ENCODE peak calls at places on chromosomes 11 and 22, in ten cellular contexts. U is WTC11; Q is stimulated activated CD4-positive, alpha-beta T cell treated with anti-CD3 and anti-CD28 coated beads, TNF-alpha, amount 100 ng/mL, for 4 hours; K is spleen; A is cardiac fibroblast; F is HCT116; O is activated T-cell treated with anti-CD3 and anti-CD28 coated beads, Interleukin-2, amount 50 U/mL, for 1 hour; V is iPS-NIHi11; S is activated CD8-positive, alpha-beta T cell treated with anti-CD3 and anti-CD28 coated beads, Interleukin-2, amount 10 ng/mL, durations not matched to agents 7 days and 5 days; I is ELF-1. R is an unnamed sample.
A peak's percentile ranks its signal among the peaks of the same experiment; 100 is the strongest.

GRCh38 chr11:78699606-78700005 is 124.9 kb upstream of the NARS2 start:
- DNase-seq in U (no peak), Q (no peak), I (no peak), K (no peak), V (no peak), O (no peak), S (no peak), F (no peak), A (no peak), R (no peak)

GRCh38 chr22:26398741-26399153 is 30.3 kb upstream of the ASPHD2 start:
- DNase-seq in I (peak; percentile 64), S (peak; percentile 66), U (peak; percentile 55), K (no peak), V (peak; percentile 59), O (peak; percentile 29), Q (peak; percentile 12), F (peak; percentile 41), A (peak; percentile 91), R (peak; percentile 72)

GRCh38 chr11:113877673-113878060 is 2.3 kb upstream of the USP28 start:
- DNase-seq in O (no peak), U (no peak), Q (no peak), S (no peak), F (no peak), I (no peak), A (no peak), V (no peak), K (no peak), R (no peak)

GRCh38 chr11:113817626-113818025 is 38.0 kb downstream of the CLDN25 start:
- DNase-seq in S (no peak), V (no peak), I (no peak), Q (no peak), U (no peak), K (no peak), A (no peak), F (no peak), O (no peak), R (no peak)

GRCh38 chr22:26610072-26610958 is 7.5 kb downstream of the CRYBB1 start:
- DNase-seq in V (no peak), K (peak; percentile 74), U (no peak), S (peak; percentile 78), I (no peak), F (no peak), O (peak; percentile 27), A (peak; percentile 95), Q (no peak), R (no peak)

GRCh38 chr22:27633296-27633871 is 168.2 kb downstream of the MN1 start:
- DNase-seq in F (no peak), K (no peak), A (no peak), U (no peak), Q (no peak), O (no peak), V (no peak), S (no peak), I (no peak), R (no peak)

GRCh38 chr11:23688835-23689234 is 808.0 kb upstream of the LUZP2 start:
- DNase-seq in A (peak; percentile 41), F (no peak), V (no peak), O (no peak), K (no peak), I (no peak), U (no peak), S (no peak), Q (no peak), R (no peak)

GRCh38 chr22:27748355-27749168 is 53.0 kb downstream of the MN1 start:
- DNase-seq in U (peak; percentile 62), S (no peak), I (peak; percentile 42), V (peak; percentile 64), A (peak; percentile 79), K (peak; percentile 17), O (no peak), Q (no peak), F (no peak), R (peak; percentile 69)

GRCh38 chr11:126361400-126361799 is 5.9 kb downstream of the ST3GAL4 start:
- DNase-seq in K (peak; percentile 75), V (no peak), U (no peak), A (no peak), F (no peak), O (no peak), I (no peak), S (no peak), Q (no peak), R (peak; percentile 59)

GRCh38 chr11:28679795-28680194 is 571.6 kb downstream of the METTL15 start:
- DNase-seq in S (no peak), U (no peak), A (peak; percentile 88), I (no peak), O (no peak), Q (no peak), K (no peak), F (no peak), V (no peak), R (no peak)

GRCh38 chr11:65861533-65862183 is 1.4 kb downstream of the MUS81 start:
- DNase-seq in F (no peak), Q (no peak), K (peak; percentile 80), O (no peak), I (no peak), V (no peak), U (no peak), S (no peak), A (no peak), R (peak; percentile 70)

GRCh38 chr11:120354068-120354467 is 17.9 kb downstream of the ARHGEF12 start:
- DNase-seq in O (no peak), U (no peak), I (peak; percentile 76), Q (no peak), K (no peak), A (peak; percentile 43), S (no peak), F (no peak), V (no peak), R (no peak)

GRCh38 chr11:64591257-64592233 is 525 bp downstream of the SLC22A12 start:
- DNase-seq in F (no peak), I (no peak), O (no peak), A (no peak), Q (no peak), U (no peak), V (peak; percentile 5), S (no peak), K (peak; percentile 66), R (peak; percentile 49)

GRCh38 chr22:31106651-31107205 is 640 bp downstream of the SELENOM start:
- DNase-seq in S (no peak), K (no peak), I (no peak), F (no peak), U (no peak), Q (no peak), O (no peak), A (peak; percentile 70), V (no peak), R (peak; percentile 82)

GRCh38 chr11:75159081-75159953 is 8.4 kb downstream of the SLCO2B1 start:
- DNase-seq in K (no peak), U (peak; percentile 46), Q (no peak), V (peak; percentile 64), F (no peak), S (no peak), I (peak; percentile 63), A (no peak), O (no peak), R (no peak)

GRCh38 chr11:70762810-70763209 is 364.5 kb downstream of the CTTN start:
- DNase-seq in A (no peak), F (no peak), O (no peak), V (no peak), I (no peak), U (no peak), K (peak; percentile 41), Q (no peak), S (no peak), R (no peak)

GRCh38 chr22:30422481-30423295 is 2.9 kb upstream of the MTFP1 start:
- DNase-seq in S (peak; percentile 39), U (peak; percentile 46), O (no peak), K (no peak), Q (no peak), A (peak; percentile 98), F (peak; percentile 89), I (peak; percentile 71), V (peak; percentile 65), R (peak; percentile 90)

GRCh38 chr22:23939017-23939357 is 22.0 kb downstream of the GSTT2B start:
- DNase-seq in K (no peak), O (no peak), I (no peak), U (no peak), S (no peak), Q (no peak), A (no peak), V (no peak), F (no peak), R (no peak)

GRCh38 chr22:47113880-47114415 is 351.5 kb downstream of the TBC1D22A start:
- DNase-seq in F (no peak), S (no peak), I (no peak), Q (no peak), K (no peak), O (no peak), V (no peak), A (no peak), U (no peak), R (no peak)

GRCh38 chr11:62269654-62270278 is at the start of gene SCGB2A2:
- DNase-seq in Q (no peak), U (no peak), A (peak; percentile 16), F (peak; percentile 8), O (no peak), I (peak; percentile 5), V (peak; percentile 39), K (no peak), S (no peak), R (no peak)

GRCh38 chr11:130798280-130798679 is 118.0 kb downstream of the SNX19 start:
- DNase-seq in Q (no peak), I (no peak), U (no peak), S (no peak), A (peak; percentile 93), F (no peak), V (no peak), K (no peak), O (no peak), R (no peak)

GRCh38 chr11:73660497-73661034 is 14.2 kb downstream of the PLEKHB1 start:
- DNase-seq in F (no peak), I (no peak), S (no peak), Q (no peak), O (no peak), K (no peak), V (no peak), A (no peak), U (no peak), R (no peak)

GRCh38 chr11:75492181-75492820 is 33.4 kb downstream of the GDPD5 start:
- DNase-seq in K (peak; percentile 85), O (peak; percentile 56), A (peak; percentile 35), S (peak; percentile 72), V (peak; percentile 48), F (no peak), I (peak; percentile 50), Q (peak; percentile 33), U (peak; percentile 32), R (no peak)

GRCh38 chr11:34890812-34891211 is 25.4 kb downstream of the APIP start:
- DNase-seq in S (no peak), U (no peak), F (peak; percentile 56), I (no peak), V (no peak), O (no peak), Q (no peak), A (peak; percentile 74), K (no peak), R (no peak)

GRCh38 chr11:34342008-34342533 is 15.7 kb downstream of the ABTB2 start:
- DNase-seq in V (no peak), O (no peak), F (no peak), A (no peak), I (no peak), Q (no peak), K (no peak), S (no peak), U (no peak), R (peak; percentile 67)

GRCh38 chr22:42337356-42337755 is 66.9 kb upstream of the TCF20 start:
- DNase-seq in O (no peak), U (no peak), S (no peak), A (no peak), I (no peak), V (no peak), K (no peak), F (no peak), Q (no peak), R (no peak)

GRCh38 chr11:131290111-131290510 is 80.3 kb upstream of the NTM start:
- DNase-seq in F (no peak), V (no peak), Q (no peak), O (no peak), I (peak; percentile 52), A (no peak), U (no peak), K (no peak), S (no peak), R (no peak)

GRCh38 chr11:67303132-67303988 is at the start of gene SSH3:
- DNase-seq in V (peak; percentile 92), O (peak; percentile 52), I (peak; percentile 83), A (peak; percentile 50), K (peak; percentile 94), Q (peak; percentile 34), F (peak; percentile 42), U (peak; percentile 78), S (peak; percentile 55), R (peak; percentile 84)